ENCODE peak calls at places on chromosomes 7 and 10, in six cellular contexts. One of them, this sample, is unnamed.
A peak's percentile ranks its signal among the peaks of the same experiment; 100 is the strongest.

GRCh38 chr10:111879964-111880363 is 303.6 kb downstream of the GPAM start:
- DNase-seq in GM12865: no peak
- DNase-seq in AG10803: no peak
- DNase-seq in foreskin keratinocyte: no peak
- DNase-seq in A549: no peak
- DNase-seq in WTC11: no peak
- DNase-seq in this sample: no peak

GRCh38 chr7:91398341-91398740 is 134.1 kb downstream of the FZD1 start:
- DNase-seq in AG10803: no peak
- DNase-seq in WTC11: no peak
- DNase-seq in GM12865: no peak
- DNase-seq in foreskin keratinocyte: no peak
- DNase-seq in A549: no peak
- DNase-seq in this sample: no peak

GRCh38 chr7:91168766-91169518 is 95.3 kb upstream of the FZD1 start:
- DNase-seq in GM12865: no peak
- DNase-seq in A549: no peak
- DNase-seq in AG10803: peak; percentile 33
- DNase-seq in WTC11: no peak
- DNase-seq in foreskin keratinocyte: no peak
- DNase-seq in this sample: no peak

GRCh38 chr10:60732240-60733188 is 45.8 kb upstream of the CDK1 start:
- DNase-seq in A549: no peak
- DNase-seq in GM12865: peak; percentile 21
- DNase-seq in AG10803: no peak
- DNase-seq in foreskin keratinocyte: no peak
- DNase-seq in WTC11: peak; percentile 36
- DNase-seq in this sample: no peak

GRCh38 chr7:36192050-36192824 is 39.2 kb downstream of the EEPD1 start:
- DNase-seq in AG10803: peak; percentile 94
- DNase-seq in A549: no peak
- DNase-seq in foreskin keratinocyte: no peak
- DNase-seq in GM12865: no peak
- DNase-seq in WTC11: no peak
- DNase-seq in this sample: peak; percentile 89

GRCh38 chr10:44883581-44884331 is 27.4 kb upstream of the TMEM72 start:
- DNase-seq in foreskin keratinocyte: no peak
- DNase-seq in AG10803: no peak
- DNase-seq in A549: no peak
- DNase-seq in WTC11: no peak
- DNase-seq in GM12865: no peak
- DNase-seq in this sample: no peak

GRCh38 chr10:78260141-78260540 is 226.5 kb downstream of the RPS24 start:
- DNase-seq in foreskin keratinocyte: no peak
- DNase-seq in AG10803: no peak
- DNase-seq in GM12865: no peak
- DNase-seq in WTC11: no peak
- DNase-seq in A549: no peak
- DNase-seq in this sample: no peak

GRCh38 chr10:70753841-70754621 is 31.1 kb downstream of the TBATA start:
- DNase-seq in foreskin keratinocyte: no peak
- DNase-seq in WTC11: peak; percentile 36
- DNase-seq in GM12865: no peak
- DNase-seq in A549: no peak
- DNase-seq in AG10803: peak; percentile 72
- DNase-seq in this sample: peak; percentile 8

GRCh38 chr10:22824984-22825383 is 102.9 kb upstream of the ARMC3 start:
- DNase-seq in WTC11: no peak
- DNase-seq in AG10803: peak; percentile 59
- DNase-seq in A549: peak; percentile 20
- DNase-seq in GM12865: no peak
- DNase-seq in foreskin keratinocyte: peak; percentile 71
- DNase-seq in this sample: no peak

GRCh38 chr7:16688249-16688648 is 42.3 kb downstream of the BZW2 start:
- DNase-seq in foreskin keratinocyte: no peak
- DNase-seq in AG10803: no peak
- DNase-seq in WTC11: no peak
- DNase-seq in A549: no peak
- DNase-seq in GM12865: no peak
- DNase-seq in this sample: no peak

GRCh38 chr7:17677408-17677807 is 262.9 kb downstream of the SNX13 start:
- DNase-seq in A549: no peak
- DNase-seq in GM12865: no peak
- DNase-seq in AG10803: peak; percentile 84
- DNase-seq in WTC11: no peak
- DNase-seq in foreskin keratinocyte: no peak
- DNase-seq in this sample: peak; percentile 64

GRCh38 chr7:144391823-144392255 is 11.7 kb downstream of the NOBOX start:
- DNase-seq in AG10803: peak; percentile 58
- DNase-seq in A549: peak; percentile 48
- DNase-seq in GM12865: peak; percentile 64
- DNase-seq in foreskin keratinocyte: no peak
- DNase-seq in WTC11: no peak
- DNase-seq in this sample: peak; percentile 46

GRCh38 chr7:97871659-97872024 is 566 bp downstream of the ASNS start:
- DNase-seq in foreskin keratinocyte: peak; percentile 1
- DNase-seq in AG10803: peak; percentile 3
- DNase-seq in GM12865: no peak
- DNase-seq in WTC11: peak; percentile 44
- DNase-seq in A549: no peak
- DNase-seq in this sample: no peak

GRCh38 chr7:156158693-156159092 is 346.4 kb upstream of the SHH start:
- DNase-seq in foreskin keratinocyte: no peak
- DNase-seq in A549: no peak
- DNase-seq in GM12865: no peak
- DNase-seq in WTC11: no peak
- DNase-seq in AG10803: no peak
- DNase-seq in this sample: no peak

GRCh38 chr10:77553966-77554365 is 83.6 kb downstream of the KCNMA1 start:
- DNase-seq in AG10803: no peak
- DNase-seq in WTC11: no peak
- DNase-seq in foreskin keratinocyte: no peak
- DNase-seq in GM12865: no peak
- DNase-seq in A549: no peak
- DNase-seq in this sample: no peak

GRCh38 chr10:96991313-96991841 is 159.3 kb downstream of the LCOR start:
- DNase-seq in A549: no peak
- DNase-seq in GM12865: peak; percentile 86
- DNase-seq in WTC11: no peak
- DNase-seq in AG10803: peak; percentile 79
- DNase-seq in foreskin keratinocyte: peak; percentile 56
- DNase-seq in this sample: peak; percentile 41

GRCh38 chr10:86403183-86403797 is 36.7 kb upstream of the GRID1 start:
- DNase-seq in A549: no peak
- DNase-seq in WTC11: no peak
- DNase-seq in AG10803: no peak
- DNase-seq in foreskin keratinocyte: no peak
- DNase-seq in GM12865: no peak
- DNase-seq in this sample: no peak

GRCh38 chr10:32112055-32112454 is 55.8 kb upstream of the KIF5B start:
- DNase-seq in WTC11: no peak
- DNase-seq in foreskin keratinocyte: peak; percentile 33
- DNase-seq in GM12865: no peak
- DNase-seq in AG10803: peak; percentile 92
- DNase-seq in A549: no peak
- DNase-seq in this sample: peak; percentile 82

GRCh38 chr10:86651021-86651471 is 3.3 kb upstream of the OPN4 start:
- DNase-seq in foreskin keratinocyte: no peak
- DNase-seq in WTC11: peak; percentile 8
- DNase-seq in A549: no peak
- DNase-seq in GM12865: no peak
- DNase-seq in AG10803: no peak
- DNase-seq in this sample: no peak

GRCh38 chr10:130867446-130868194 is 443.9 kb downstream of the TCERG1L start:
- DNase-seq in AG10803: no peak
- DNase-seq in GM12865: no peak
- DNase-seq in WTC11: no peak
- DNase-seq in A549: no peak
- DNase-seq in foreskin keratinocyte: no peak
- DNase-seq in this sample: no peak

GRCh38 chr10:89805599-89806013 is 104.2 kb downstream of the KIF20B start:
- DNase-seq in AG10803: no peak
- DNase-seq in A549: no peak
- DNase-seq in WTC11: no peak
- DNase-seq in GM12865: peak; percentile 75
- DNase-seq in foreskin keratinocyte: no peak
- DNase-seq in this sample: no peak

GRCh38 chr7:134819401-134819800 is 40.0 kb downstream of the CALD1 start:
- DNase-seq in GM12865: no peak
- DNase-seq in foreskin keratinocyte: no peak
- DNase-seq in WTC11: no peak
- DNase-seq in A549: no peak
- DNase-seq in AG10803: no peak
- DNase-seq in this sample: no peak

GRCh38 chr10:126749030-126749655 is 78.7 kb upstream of the C10orf90 start:
- DNase-seq in A549: peak; percentile 55
- DNase-seq in GM12865: peak; percentile 48
- DNase-seq in WTC11: peak; percentile 92
- DNase-seq in AG10803: peak; percentile 82
- DNase-seq in foreskin keratinocyte: peak; percentile 40
- DNase-seq in this sample: peak; percentile 56

GRCh38 chr10:31642296-31642695 is 286.3 kb downstream of the ARHGAP12 start:
- DNase-seq in foreskin keratinocyte: no peak
- DNase-seq in AG10803: peak; percentile 41
- DNase-seq in A549: no peak
- DNase-seq in GM12865: no peak
- DNase-seq in WTC11: no peak
- DNase-seq in this sample: no peak

GRCh38 chr10:72490951-72491350 is 134.9 kb downstream of the MICU1 start:
- DNase-seq in foreskin keratinocyte: no peak
- DNase-seq in A549: no peak
- DNase-seq in AG10803: peak; percentile 47
- DNase-seq in WTC11: no peak
- DNase-seq in GM12865: no peak
- DNase-seq in this sample: peak; percentile 51

GRCh38 chr7:5827755-5828154 is 46.3 kb upstream of the RNF216 start:
- DNase-seq in GM12865: peak; percentile 36
- DNase-seq in AG10803: no peak
- DNase-seq in foreskin keratinocyte: no peak
- DNase-seq in WTC11: peak; percentile 60
- DNase-seq in A549: no peak
- DNase-seq in this sample: no peak